ENCODE peak calls at places on chromosomes 3 and 15, in five cellular contexts. I, P, E, A and J are unnamed samples.

GRCh38 chr15:73050561-73051297 is 1.5 kb upstream of the NEO1 start:
- DNase-seq in E (no peak), P (no peak), I (no peak), A (no peak), J (no peak)

GRCh38 chr3:33717616-33717865 is 513 bp downstream of the CLASP2 start:
- DNase-seq in P (peak), A (no peak), E (no peak), I (no peak), J (no peak)

GRCh38 chr15:89496155-89497098 is at the start of gene RHCG:
- DNase-seq in I (no peak), P (peak), A (peak), E (no peak), J (peak)

GRCh38 chr3:14284694-14285404 is 106.2 kb downstream of the LSM3 start:
- DNase-seq in I (no peak), A (no peak), E (no peak), P (no peak), J (no peak)

GRCh38 chr15:96359772-96360498 is 29.4 kb downstream of the NR2F2 start:
- DNase-seq in A (peak), I (no peak), P (peak), E (peak), J (no peak)

GRCh38 chr3:174377684-174378083 is 481.4 kb upstream of the NAALADL2 start:
- DNase-seq in I (no peak), P (no peak), E (no peak), A (no peak), J (no peak)

GRCh38 chr15:28191832-28192231 is 92.7 kb upstream of the OCA2 start:
- DNase-seq in A (peak), I (no peak), P (peak), E (peak), J (no peak)

GRCh38 chr3:138042043-138042442 is 32.1 kb downstream of the CLDN18 start:
- DNase-seq in A (no peak), E (no peak), I (no peak), P (peak), J (no peak)

GRCh38 chr15:67413770-67414429 is 107.0 kb upstream of the C15orf61 start:
- DNase-seq in A (no peak), I (no peak), P (peak), E (no peak), J (no peak)

GRCh38 chr3:66401578-66402382 is 99.0 kb downstream of the LRIG1 start:
- DNase-seq in I (no peak), E (no peak), P (no peak), A (peak), J (no peak)

GRCh38 chr3:55508335-55508734 is 21.2 kb upstream of the WNT5A start:
- DNase-seq in A (no peak), I (no peak), P (no peak), E (no peak), J (no peak)

GRCh38 chr3:161171639-161172552 is 49.2 kb upstream of the NMD3 start:
- DNase-seq in I (no peak), P (peak), E (no peak), A (no peak), J (no peak)

GRCh38 chr15:56491110-56491722 is 26.3 kb upstream of the MNS1 start:
- DNase-seq in P (peak), I (peak), E (peak), A (peak), J (no peak)

GRCh38 chr15:68524753-68525584 is 53.8 kb upstream of the CORO2B start:
- DNase-seq in P (peak), A (no peak), I (no peak), E (no peak), J (no peak)

GRCh38 chr15:32104061-32104980 is 74.0 kb downstream of the CHRNA7 start:
- DNase-seq in P (no peak), A (peak), I (no peak), E (no peak), J (no peak)

GRCh38 chr15:77004189-77004588 is 9.3 kb downstream of the PSTPIP1 start:
- DNase-seq in A (no peak), E (no peak), I (peak), P (no peak), J (no peak)

GRCh38 chr3:98809561-98809960 is 46.4 kb downstream of the ST3GAL6 start:
- DNase-seq in A (no peak), P (no peak), E (no peak), I (no peak), J (no peak)

GRCh38 chr3:37909067-37909911 is 47.6 kb downstream of the CTDSPL start:
- DNase-seq in A (no peak), P (peak), I (no peak), E (no peak), J (no peak)

GRCh38 chr3:143068059-143068458 is 51.5 kb upstream of the CHST2 start:
- DNase-seq in I (no peak), A (no peak), E (no peak), P (no peak), J (no peak)

GRCh38 chr3:61442696-61443095 is 118.7 kb upstream of the PTPRG start:
- DNase-seq in P (peak), I (no peak), E (no peak), A (no peak), J (no peak)

GRCh38 chr15:34436956-34437442 is 609 bp downstream of the GOLGA8A start:
- DNase-seq in I (no peak), P (peak), E (peak), A (peak), J (no peak)

GRCh38 chr3:184334470-184335158 is 2.8 kb upstream of the FAM131A start:
- DNase-seq in E (no peak), P (no peak), A (no peak), I (no peak), J (no peak)

GRCh38 chr3:193732391-193732790 is 139.4 kb downstream of the OPA1 start:
- DNase-seq in P (peak), E (no peak), A (no peak), I (no peak), J (no peak)

GRCh38 chr3:136109499-136109898 is 86.6 kb downstream of the MSL2 start:
- DNase-seq in I (no peak), A (no peak), E (no peak), P (no peak), J (no peak)

GRCh38 chr15:38662805-38663204 is 98.2 kb upstream of the RASGRP1 start:
- DNase-seq in I (no peak), E (no peak), P (no peak), A (no peak), J (no peak)

GRCh38 chr15:38662398-38662797 is 97.8 kb upstream of the RASGRP1 start:
- DNase-seq in I (no peak), E (no peak), P (no peak), A (no peak), J (no peak)

GRCh38 chr15:38658431-38658830 is 93.8 kb upstream of the RASGRP1 start:
- DNase-seq in E (no peak), I (no peak), P (no peak), A (no peak), J (no peak)

GRCh38 chr15:38665586-38665985 is 101.0 kb upstream of the RASGRP1 start:
- DNase-seq in E (no peak), P (no peak), I (no peak), A (no peak), J (no peak)

GRCh38 chr15:38660726-38661125 is 96.1 kb upstream of the RASGRP1 start:
- DNase-seq in A (no peak), E (no peak), I (no peak), P (no peak), J (no peak)
- H3K4me3 ChIP-seq in A (no peak), E (no peak), I (no peak), P (no peak), J (no peak)

GRCh38 chr3:50358355-50358926 is 880 bp downstream of the TMEM115 start:
- DNase-seq in E (no peak), A (no peak), P (no peak), I (no peak), J (no peak)

GRCh38 chr3:50358927-50359759 is at the start of gene TMEM115:
- DNase-seq in A (peak), E (peak), I (peak), P (peak), J (peak)

GRCh38 chr3:50355829-50356552 is 3.3 kb downstream of the TMEM115 start:
- DNase-seq in I (no peak), A (no peak), E (no peak), P (no peak), J (no peak)

GRCh38 chr3:50356553-50356952 is 2.8 kb downstream of the TMEM115 start:
- DNase-seq in I (no peak), E (no peak), A (no peak), P (peak), J (no peak)

DNA sequence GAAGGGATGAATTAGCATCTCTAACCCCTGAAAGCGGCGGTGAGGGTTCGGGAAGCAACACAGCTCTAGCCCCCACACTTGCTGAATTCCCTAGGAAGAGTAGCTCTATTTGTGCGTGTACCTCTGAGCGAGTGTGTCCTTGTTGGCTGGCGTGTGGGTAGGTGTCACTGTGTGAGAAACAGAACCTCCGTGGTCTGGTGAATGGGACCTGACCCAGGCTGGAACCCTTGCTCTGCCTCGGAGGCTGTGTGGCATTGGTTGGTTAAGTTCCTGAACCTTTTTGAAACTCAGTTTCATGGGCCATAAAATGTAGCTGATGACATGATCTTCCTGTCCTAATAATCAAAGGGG is 414 bp upstream of the TMEM115 start:
- DNase-seq in P (no peak), I (no peak), E (no peak), A (no peak), J (no peak)
- H3K4me3 ChIP-seq in P (no peak), I (peak), E (no peak), A (peak), J (peak)

DNA sequence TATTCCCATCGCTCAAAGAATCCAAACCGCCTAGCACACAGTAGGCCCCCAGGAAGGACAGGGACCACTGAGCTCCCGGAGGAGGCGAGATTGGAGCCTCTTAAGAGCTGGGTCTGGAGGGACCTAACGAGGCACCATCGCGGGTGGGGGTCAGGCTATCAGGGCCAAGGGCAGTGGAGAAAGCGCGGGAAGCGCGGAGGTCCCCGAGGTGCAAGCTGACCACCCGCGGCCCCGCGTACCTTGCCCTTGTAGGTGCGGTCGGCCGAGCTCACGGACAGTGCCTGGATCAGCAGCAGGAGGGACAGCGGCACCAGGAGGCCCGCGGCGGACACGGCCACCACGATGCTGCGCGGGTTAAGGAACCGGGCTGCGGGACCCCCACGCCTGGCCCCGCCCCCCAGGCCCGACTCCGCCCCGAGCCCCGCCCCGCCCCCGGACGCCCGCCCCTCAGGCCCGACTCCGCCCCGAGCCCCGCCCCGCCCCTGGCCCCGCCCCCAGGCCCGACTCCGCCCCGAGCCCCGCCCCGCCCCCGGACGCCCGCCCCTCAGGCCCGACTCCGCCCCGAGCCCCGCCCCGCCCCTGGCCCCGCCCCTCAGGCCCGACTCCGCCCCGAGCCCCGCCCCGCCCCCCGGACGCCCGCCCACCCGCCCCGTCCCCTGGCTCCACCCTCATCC is 3.9 kb downstream of the ZDHHC19 start:
- DNase-seq in P (no peak), A (peak), E (peak), I (no peak), J (peak)
- H3K4me3 ChIP-seq in P (peak), A (peak), E (peak), I (no peak), J (peak)

GRCh38 chr3:32707026-32707370 is 22.0 kb downstream of the CNOT10 start:
- DNase-seq in P (no peak), I (no peak), E (no peak), A (no peak), J (no peak)

GRCh38 chr3:32700244-32700643 is 15.3 kb downstream of the CNOT10 start:
- DNase-seq in A (no peak), P (no peak), E (no peak), I (no peak), J (no peak)

GRCh38 chr3:32706348-32707025 is 21.5 kb downstream of the CNOT10 start:
- DNase-seq in E (no peak), A (no peak), I (no peak), P (peak), J (no peak)

GRCh38 chr3:32705232-32705631 is 20.2 kb downstream of the CNOT10 start:
- DNase-seq in I (no peak), P (no peak), A (no peak), E (no peak), J (no peak)

GRCh38 chr3:32703491-32703968 is 18.5 kb downstream of the CNOT10 start:
- DNase-seq in I (no peak), A (no peak), E (no peak), P (peak), J (no peak)
- H3K4me3 ChIP-seq in I (no peak), A (no peak), E (no peak), P (no peak), J (no peak)